ENCODE peak calls at places on chromosomes 12 and 14, in nine cellular contexts. One of them, this sample, is unnamed.

GRCh38 chr14:100677152-100677924 is 49.4 kb upstream of the DLK1 start:
- DNase-seq in naive thymus-derived CD4-positive, alpha-beta T cell: no peak
- DNase-seq in choroid plexus epithelial cell: peak
- DNase-seq in H4: peak
- DNase-seq in heart right ventricle: peak
- DNase-seq in thoracic aorta: no peak
- DNase-seq in stimulated activated CD8-positive, alpha-beta memory T cell treated with anti-CD3 and anti-CD28 coated beads, Interleukin-7, amount 100 ng/mL, for 1 hour: no peak
- DNase-seq in GM04503: no peak
- DNase-seq in gastrocnemius medialis: peak
- DNase-seq in this sample: no peak

GRCh38 chr12:49982246-49983229 is 9.8 kb downstream of the AQP6 start:
- DNase-seq in naive thymus-derived CD4-positive, alpha-beta T cell: no peak
- DNase-seq in choroid plexus epithelial cell: peak
- DNase-seq in H4: no peak
- DNase-seq in heart right ventricle: no peak
- DNase-seq in thoracic aorta: no peak
- DNase-seq in stimulated activated CD8-positive, alpha-beta memory T cell treated with anti-CD3 and anti-CD28 coated beads, Interleukin-7, amount 100 ng/mL, for 1 hour: no peak
- DNase-seq in GM04503: no peak
- DNase-seq in gastrocnemius medialis: no peak
- DNase-seq in this sample: no peak

GRCh38 chr12:46160081-46160980 is 108.5 kb downstream of the SLC38A1 start:
- DNase-seq in naive thymus-derived CD4-positive, alpha-beta T cell: no peak
- DNase-seq in choroid plexus epithelial cell: peak
- DNase-seq in H4: peak
- DNase-seq in heart right ventricle: no peak
- DNase-seq in thoracic aorta: no peak
- DNase-seq in stimulated activated CD8-positive, alpha-beta memory T cell treated with anti-CD3 and anti-CD28 coated beads, Interleukin-7, amount 100 ng/mL, for 1 hour: no peak
- DNase-seq in GM04503: peak
- DNase-seq in gastrocnemius medialis: peak
- DNase-seq in this sample: peak

GRCh38 chr14:23113346-23114119 is 5.5 kb downstream of the CEBPE start:
- DNase-seq in naive thymus-derived CD4-positive, alpha-beta T cell: no peak
- DNase-seq in choroid plexus epithelial cell: peak
- DNase-seq in H4: no peak
- DNase-seq in heart right ventricle: no peak
- DNase-seq in thoracic aorta: no peak
- DNase-seq in stimulated activated CD8-positive, alpha-beta memory T cell treated with anti-CD3 and anti-CD28 coated beads, Interleukin-7, amount 100 ng/mL, for 1 hour: no peak
- DNase-seq in GM04503: no peak
- DNase-seq in gastrocnemius medialis: no peak
- DNase-seq in this sample: no peak

GRCh38 chr14:34460841-34461240 is 1.2 kb downstream of the SPTSSA start:
- DNase-seq in naive thymus-derived CD4-positive, alpha-beta T cell: no peak
- DNase-seq in choroid plexus epithelial cell: peak
- DNase-seq in H4: peak
- DNase-seq in heart right ventricle: no peak
- DNase-seq in thoracic aorta: no peak
- DNase-seq in stimulated activated CD8-positive, alpha-beta memory T cell treated with anti-CD3 and anti-CD28 coated beads, Interleukin-7, amount 100 ng/mL, for 1 hour: no peak
- DNase-seq in GM04503: no peak
- DNase-seq in gastrocnemius medialis: no peak
- DNase-seq in this sample: no peak

GRCh38 chr12:66354291-66354690 is 52.0 kb downstream of the HELB start:
- DNase-seq in naive thymus-derived CD4-positive, alpha-beta T cell: no peak
- DNase-seq in choroid plexus epithelial cell: no peak
- DNase-seq in H4: no peak
- DNase-seq in heart right ventricle: no peak
- DNase-seq in thoracic aorta: no peak
- DNase-seq in stimulated activated CD8-positive, alpha-beta memory T cell treated with anti-CD3 and anti-CD28 coated beads, Interleukin-7, amount 100 ng/mL, for 1 hour: no peak
- DNase-seq in GM04503: no peak
- DNase-seq in gastrocnemius medialis: no peak
- DNase-seq in this sample: no peak

GRCh38 chr14:97218713-97219355 is 421.7 kb downstream of the VRK1 start:
- DNase-seq in naive thymus-derived CD4-positive, alpha-beta T cell: peak
- DNase-seq in choroid plexus epithelial cell: no peak
- DNase-seq in H4: no peak
- DNase-seq in heart right ventricle: peak
- DNase-seq in thoracic aorta: no peak
- DNase-seq in stimulated activated CD8-positive, alpha-beta memory T cell treated with anti-CD3 and anti-CD28 coated beads, Interleukin-7, amount 100 ng/mL, for 1 hour: no peak
- DNase-seq in GM04503: no peak
- DNase-seq in gastrocnemius medialis: no peak
- DNase-seq in this sample: no peak

GRCh38 chr12:32843528-32844095 is 53.0 kb downstream of the PKP2 start:
- DNase-seq in naive thymus-derived CD4-positive, alpha-beta T cell: no peak
- DNase-seq in choroid plexus epithelial cell: peak
- DNase-seq in H4: peak
- DNase-seq in heart right ventricle: no peak
- DNase-seq in thoracic aorta: no peak
- DNase-seq in stimulated activated CD8-positive, alpha-beta memory T cell treated with anti-CD3 and anti-CD28 coated beads, Interleukin-7, amount 100 ng/mL, for 1 hour: no peak
- DNase-seq in GM04503: no peak
- DNase-seq in gastrocnemius medialis: no peak
- DNase-seq in this sample: no peak

GRCh38 chr14:53956427-53957201 is at the start of gene BMP4:
- DNase-seq in naive thymus-derived CD4-positive, alpha-beta T cell: no peak
- DNase-seq in choroid plexus epithelial cell: no peak
- DNase-seq in H4: no peak
- DNase-seq in heart right ventricle: peak
- DNase-seq in thoracic aorta: peak
- DNase-seq in stimulated activated CD8-positive, alpha-beta memory T cell treated with anti-CD3 and anti-CD28 coated beads, Interleukin-7, amount 100 ng/mL, for 1 hour: no peak
- DNase-seq in GM04503: no peak
- DNase-seq in gastrocnemius medialis: peak
- DNase-seq in this sample: no peak

GRCh38 chr12:64714551-64714968 is 44.6 kb downstream of the GNS start:
- DNase-seq in naive thymus-derived CD4-positive, alpha-beta T cell: no peak
- DNase-seq in choroid plexus epithelial cell: no peak
- DNase-seq in H4: no peak
- DNase-seq in heart right ventricle: no peak
- DNase-seq in thoracic aorta: no peak
- DNase-seq in stimulated activated CD8-positive, alpha-beta memory T cell treated with anti-CD3 and anti-CD28 coated beads, Interleukin-7, amount 100 ng/mL, for 1 hour: no peak
- DNase-seq in GM04503: no peak
- DNase-seq in gastrocnemius medialis: no peak
- DNase-seq in this sample: no peak

This sample was measured in AG04449.